ENCODE peak calls at places on chromosome 15, in ten cellular contexts. W, S, N, E, Q, B, I, F, P and R are unnamed samples. For H3K9me3, the result is how much of the 10 kb centered on the place peaks cover.

GRCh38 chr15:58469432-58470353 is 37.9 kb downstream of the LIPC start:
- DNase-seq in P (peak), Q (peak), F (no peak), N (no peak), S (no peak), I (peak), B (no peak), E (peak), W (no peak), R (no peak)

GRCh38 chr15:70701891-70702568 is 61.3 kb downstream of the UACA start:
- DNase-seq in I (no peak), E (no peak), N (no peak), P (peak), S (peak), F (no peak), Q (peak), W (no peak), B (no peak), R (no peak)

GRCh38 chr15:91104111-91104510 is 4.1 kb downstream of the SV2B start:
- DNase-seq in W (no peak), S (peak), N (no peak), F (no peak), P (peak), E (no peak), B (no peak), Q (no peak), I (no peak), R (no peak)

GRCh38 chr15:60551781-60552161 is 72.8 kb upstream of the ICE2 start:
- DNase-seq in E (peak), I (no peak), F (no peak), N (no peak), B (no peak), P (no peak), W (no peak), Q (no peak), S (no peak), R (no peak)

GRCh38 chr15:32676095-32676643 is 34.7 kb downstream of the SCG5 start:
- DNase-seq in P (no peak), Q (no peak), I (no peak), N (no peak), F (no peak), B (no peak), E (no peak), S (no peak), W (no peak), R (no peak)

GRCh38 chr15:31483924-31484368 is 157.3 kb downstream of the KLF13 start:
- DNase-seq in P (no peak), Q (no peak), F (no peak), B (no peak), I (no peak), W (no peak), E (no peak), S (no peak), N (peak), R (peak)

GRCh38 chr15:56602253-56602652 is 131.1 kb downstream of the ZNF280D start:
- DNase-seq in B (no peak), Q (no peak), P (no peak), I (no peak), F (no peak), E (no peak), W (no peak), N (no peak), S (no peak), R (no peak)

GRCh38 chr15:92018535-92019239 is 165.2 kb downstream of the SLCO3A1 start:
- DNase-seq in F (no peak), Q (no peak), E (no peak), B (no peak), I (no peak), N (no peak), P (no peak), S (no peak), W (no peak), R (no peak)

GRCh38 chr15:71224024-71224423 is 108.8 kb downstream of the THSD4 start:
- DNase-seq in N (no peak), F (no peak), I (no peak), W (no peak), B (no peak), S (no peak), E (no peak), P (no peak), Q (no peak), R (no peak)

GRCh38 chr15:96350884-96351639 is 20.6 kb downstream of the NR2F2 start:
- DNase-seq in W (no peak), N (no peak), F (no peak), S (no peak), I (no peak), E (no peak), P (no peak), B (no peak), Q (no peak), R (no peak)

GRCh38 chr15:48566669-48567068 is 78.8 kb downstream of the FBN1 start:
- DNase-seq in B (no peak), N (no peak), E (no peak), Q (no peak), P (no peak), S (no peak), I (no peak), F (no peak), W (no peak), R (no peak)

GRCh38 chr15:58462547-58462946 is 30.8 kb downstream of the LIPC start:
- DNase-seq in N (no peak), B (no peak), I (no peak), P (no peak), Q (no peak), W (no peak), S (no peak), F (no peak), E (no peak), R (no peak)

GRCh38 chr15:69755571-69756310 is 303.1 kb downstream of the RPLP1 start:
- DNase-seq in E (no peak), P (no peak), I (no peak), F (no peak), Q (no peak), S (no peak), N (no peak), W (no peak), B (no peak), R (no peak)

GRCh38 chr15:56496635-56497034 is 31.7 kb upstream of the MNS1 start:
- DNase-seq in I (no peak), B (no peak), P (no peak), F (peak), S (no peak), E (peak), W (no peak), Q (peak), N (no peak), R (no peak)

GRCh38 chr15:90836296-90836871 is 32.0 kb upstream of the FURIN start:
- DNase-seq in S (peak), B (no peak), N (no peak), E (no peak), Q (peak), I (no peak), F (peak), P (no peak), W (no peak), R (no peak)

GRCh38 chr15:61951949-61952348 is 108.3 kb downstream of the VPS13C start:
- DNase-seq in B (no peak), N (no peak), Q (no peak), F (no peak), E (no peak), S (peak), P (peak), I (no peak), W (no peak), R (no peak)

GRCh38 chr15:36844453-36845094 is 255.8 kb downstream of the MEIS2 start:
- DNase-seq in F (no peak), B (no peak), P (no peak), I (no peak), Q (no peak), N (no peak), S (no peak), W (no peak), E (no peak), R (no peak)

GRCh38 chr15:62740141-62741004 is 302.2 kb upstream of the TPM1 start:
- DNase-seq in N (no peak), W (no peak), P (no peak), Q (peak), B (no peak), S (no peak), F (no peak), E (no peak), I (no peak), R (no peak)

GRCh38 chr15:82647045-82647834 is at the start of gene CPEB1:
- DNase-seq in B (no peak), S (peak), P (peak), W (no peak), F (peak), Q (peak), E (no peak), N (peak), I (peak), R (no peak)

GRCh38 chr15:58260186-58260910 is 122.2 kb downstream of the AQP9 start:
- DNase-seq in E (no peak), I (no peak), Q (no peak), W (no peak), N (no peak), B (no peak), P (no peak), S (no peak), F (no peak), R (no peak)

GRCh38 chr15:68775671-68776476 is 44.8 kb downstream of the ANP32A start:
- DNase-seq in N (peak), S (peak), I (peak), F (no peak), Q (no peak), E (no peak), B (peak), P (peak), W (no peak), R (no peak)

GRCh38 chr15:31077981-31078380 is 23.5 kb downstream of the TRPM1 start:
- DNase-seq in F (no peak), Q (no peak), S (no peak), P (no peak), I (no peak), E (no peak), B (no peak), W (no peak), N (no peak), R (no peak)

GRCh38 chr15:81199031-81199779 is 2.5 kb downstream of the IL16 start:
- DNase-seq in Q (no peak), E (no peak), I (no peak), P (no peak), N (peak), W (no peak), F (no peak), B (no peak), S (no peak), R (no peak)

GRCh38 chr15:68598171-68599152 is 19.7 kb downstream of the CORO2B start:
- DNase-seq in W (no peak), S (no peak), P (no peak), F (no peak), B (no peak), I (no peak), Q (no peak), N (no peak), E (no peak), R (no peak)

GRCh38 chr15:73931441-73931840 is 5.2 kb downstream of the LOXL1 start:
- DNase-seq in P (no peak), I (no peak), B (no peak), E (no peak), S (no peak), W (no peak), Q (no peak), N (no peak), F (no peak), R (no peak)

GRCh38 chr15:63763476-63764123 is 70.1 kb downstream of the HERC1 start:
- DNase-seq in I (no peak), P (no peak), Q (no peak), W (no peak), S (no peak), B (no peak), N (no peak), E (no peak), F (no peak), R (no peak)

GRCh38 chr15:71440479-71441071 is 325.3 kb downstream of the THSD4 start:
- DNase-seq in S (no peak), N (no peak), P (no peak), E (peak), F (no peak), Q (peak), W (no peak), I (no peak), B (no peak), R (no peak)

GRCh38 chr15:59918994-59919951 is 84.8 kb upstream of the FOXB1 start:
- DNase-seq in F (no peak), P (no peak), W (no peak), S (no peak), E (no peak), N (no peak), Q (peak), I (no peak), B (no peak), R (no peak)

GRCh38 chr15:71364117-71364584 is 248.9 kb downstream of the THSD4 start:
- DNase-seq in E (no peak), W (no peak), N (no peak), I (no peak), P (no peak), Q (no peak), F (no peak), B (no peak), S (no peak), R (no peak)

GRCh38 chr15:70792171-70792573 is 28.8 kb upstream of the UACA start:
- DNase-seq in B (no peak), E (peak), Q (peak), N (no peak), W (no peak), F (no peak), I (no peak), P (no peak), S (no peak), R (no peak)

GRCh38 chr15:60774829-60775228 is 295.9 kb upstream of the ICE2 start:
- DNase-seq in P (no peak), Q (no peak), B (no peak), I (no peak), F (no peak), N (no peak), W (no peak), S (no peak), E (no peak), R (no peak)

GRCh38 chr15:81235781-81236507 is 39.3 kb downstream of the IL16 start:
- DNase-seq in I (no peak), P (peak), B (no peak), Q (no peak), S (no peak), E (no peak), W (no peak), N (no peak), F (no peak), R (no peak)

GRCh38 chr15:59158701-59159034 is 48.0 kb upstream of the LDHAL6B start:
- DNase-seq in I (no peak), W (no peak), N (no peak), P (no peak), S (no peak), E (no peak), F (no peak), Q (no peak), B (no peak), R (no peak)

DNA sequence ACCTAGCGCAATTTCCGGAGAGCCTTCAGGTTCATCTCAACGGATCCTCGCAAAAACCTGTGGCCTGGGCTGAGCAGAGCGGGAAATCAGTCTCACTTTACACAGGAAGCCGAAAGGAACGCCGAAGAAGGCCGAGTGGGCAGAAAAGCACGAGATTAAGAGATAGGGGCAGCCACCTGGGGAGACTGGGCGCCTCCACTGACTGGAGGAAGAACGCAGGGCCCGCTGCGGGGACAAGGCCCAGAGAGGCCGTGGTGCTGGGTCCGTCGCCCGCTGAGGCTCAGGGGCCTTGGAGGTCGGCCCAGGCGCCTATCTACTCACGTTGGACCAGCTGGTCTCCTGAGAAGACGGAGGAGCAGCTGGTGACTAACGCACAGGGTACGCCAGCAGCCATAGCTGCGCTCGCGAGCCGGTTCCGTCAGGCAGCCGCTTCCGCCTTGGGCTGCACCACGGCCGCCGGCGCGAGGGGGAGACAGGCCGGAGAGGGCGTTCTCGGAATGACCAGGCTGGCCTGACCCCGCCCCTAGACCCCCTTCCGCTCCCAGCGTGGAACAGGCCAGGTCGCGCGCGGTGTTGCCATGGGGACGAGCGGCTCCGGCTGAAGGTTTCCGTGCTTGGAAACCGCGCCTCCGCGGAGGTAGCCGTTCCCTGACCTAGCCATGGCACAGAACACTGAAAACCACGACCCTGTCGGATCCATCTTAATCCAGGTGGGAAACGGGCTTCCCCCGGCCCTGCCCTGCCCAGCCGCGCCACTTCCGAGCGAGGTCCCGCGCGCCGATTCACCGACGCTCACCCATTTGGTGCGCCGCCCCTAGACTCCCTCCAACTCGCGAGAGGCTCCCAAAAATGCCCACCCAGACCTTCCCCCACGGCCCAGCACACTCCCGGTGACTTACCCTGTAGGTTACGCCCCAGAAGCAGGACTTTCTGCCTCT is at the start of the genes AAGAB and IQCH:
- DNase-seq in Q (peak), P (peak), W (peak), F (peak), S (peak), B (peak), E (peak), N (peak), I (peak), R (peak)
- TF ChIP-seq POLR2A in Q (peak), P (peak), W (peak), F (peak), S (peak), B (no peak), E (peak), N (peak), I (peak), R (peak)

GRCh38 chr15:27935328-27935727 is 163.8 kb downstream of the OCA2 start:
- DNase-seq in B (no peak), I (no peak), E (no peak), W (no peak), P (no peak), Q (no peak), N (no peak), S (no peak), F (no peak), R (no peak)
- H3K9me3 ChIP-seq in B (under half), I (under half), E (under half), W (under half), P (under half), Q (under half), N (under half), S (under half), F (under half), R (under half)

GRCh38 chr15:39585871-39586301 is 5.0 kb downstream of the THBS1 start:
- DNase-seq in B (no peak), Q (no peak), W (no peak), S (no peak), E (no peak), P (no peak), F (no peak), N (no peak), I (no peak), R (no peak)

GRCh38 chr15:39586387-39587171 is 5.7 kb downstream of the THBS1 start:
- DNase-seq in I (no peak), N (no peak), Q (no peak), B (no peak), P (no peak), F (no peak), S (no peak), E (no peak), W (no peak), R (no peak)

GRCh38 chr15:39587910-39588530 is 7.1 kb downstream of the THBS1 start:
- DNase-seq in N (no peak), B (no peak), F (no peak), I (no peak), S (no peak), P (no peak), E (no peak), Q (no peak), W (no peak), R (no peak)

GRCh38 chr15:39588531-39589192 is 7.8 kb downstream of the THBS1 start:
- DNase-seq in P (no peak), W (no peak), B (no peak), Q (no peak), F (no peak), N (no peak), S (no peak), E (no peak), I (no peak), R (no peak)

DNA sequence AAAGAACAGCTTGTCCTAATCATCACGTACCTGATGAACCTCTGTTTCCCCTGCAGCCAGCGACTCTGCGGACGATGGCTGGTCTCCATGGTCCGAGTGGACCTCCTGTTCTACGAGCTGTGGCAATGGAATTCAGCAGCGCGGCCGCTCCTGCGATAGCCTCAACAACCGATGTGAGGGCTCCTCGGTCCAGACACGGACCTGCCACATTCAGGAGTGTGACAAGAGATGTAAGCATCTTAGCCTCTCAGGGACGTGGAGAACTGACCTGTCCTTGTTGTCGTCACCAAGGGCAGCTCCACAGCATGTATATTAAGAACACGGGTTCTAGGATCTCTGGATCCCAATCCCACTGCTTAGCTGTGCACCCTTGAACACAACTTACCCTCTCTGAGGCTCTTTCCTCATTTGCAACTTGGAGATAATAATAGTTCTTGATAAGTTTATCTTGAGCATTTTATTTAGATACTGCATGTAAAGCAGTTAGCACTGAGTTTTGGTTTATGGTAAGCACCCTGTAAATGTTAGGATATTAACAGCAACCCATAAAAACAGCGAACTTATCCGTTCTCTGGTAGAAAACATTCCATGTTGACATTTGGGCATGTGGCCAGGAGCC is 6.5 kb downstream of the THBS1 start:
- DNase-seq in E (no peak), P (no peak), F (no peak), I (no peak), S (no peak), W (no peak), Q (no peak), N (no peak), B (no peak), R (no peak)
- TF ChIP-seq POLR2A in E (no peak), P (peak), F (no peak), I (no peak), S (no peak), W (no peak), Q (no peak), N (no peak), B (no peak), R (no peak)

DNA sequence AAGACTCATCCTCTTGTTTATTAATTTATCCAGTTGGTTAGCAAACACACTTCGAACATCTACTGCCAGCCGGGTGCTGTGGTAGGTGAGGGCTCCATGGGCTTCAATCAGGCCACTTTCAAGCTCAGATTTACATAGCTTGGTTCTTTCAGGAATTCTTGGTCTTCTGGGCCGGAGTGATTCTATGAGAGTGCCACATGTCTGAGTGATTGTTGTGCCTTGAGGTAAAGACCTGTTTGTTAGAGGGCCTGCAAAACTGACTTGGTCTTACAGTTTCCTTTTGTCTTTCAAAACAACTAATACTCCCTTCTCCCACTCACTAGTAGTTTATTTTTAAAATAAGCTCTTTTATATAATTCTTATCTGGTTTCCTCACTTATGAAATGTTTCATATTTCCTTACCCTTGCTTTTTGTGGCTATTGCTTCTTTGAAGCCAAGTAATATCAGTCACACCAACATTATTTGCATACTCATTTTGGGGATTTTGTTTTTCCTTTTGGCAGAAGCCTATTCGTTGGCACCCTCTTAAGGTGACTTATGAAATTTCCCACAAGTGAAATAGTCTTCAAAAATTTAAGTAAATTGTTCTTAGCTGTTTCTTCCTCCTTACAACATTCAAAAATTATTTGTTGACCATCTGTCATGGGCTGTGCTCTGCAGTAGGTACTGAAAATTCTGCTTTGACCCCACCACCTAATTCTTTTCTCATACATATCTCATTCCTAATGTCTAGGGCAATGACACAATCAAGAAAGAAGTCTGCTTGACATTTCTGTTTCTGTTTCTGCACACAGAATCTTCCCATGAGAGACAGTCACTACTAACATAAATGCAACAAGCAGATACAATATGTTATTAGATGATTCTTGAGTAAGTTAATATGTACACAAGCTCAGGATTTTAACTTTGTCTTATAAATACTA is 120.2 kb downstream of the LRRC28 start:
- DNase-seq in S (no peak), P (no peak), I (no peak), B (no peak), N (no peak), W (no peak), F (no peak), Q (no peak), E (no peak), R (no peak)
- H3K9me3 ChIP-seq in S (under half), P (under half), I (under half), B (under half), N (under half), W (under half), F (under half), Q (under half), E (under half), R (under half)